ENCODE peak calls at places on chromosome 19, in eight cellular contexts. One of them, this sample, is unnamed.

GRCh38 chr19:19305696-19306095 is 14.6 kb downstream of the SUGP1 start:
- DNase-seq in lower leg skin: no peak
- DNase-seq in fibroblast of the aortic adventitia: no peak
- DNase-seq in astrocyte of the cerebellum: no peak
- DNase-seq in right atrium auricular region: no peak
- DNase-seq in left lung: no peak
- DNase-seq in pancreas: peak
- DNase-seq in colonic mucosa: no peak
- DNase-seq in this sample: no peak

GRCh38 chr19:20039203-20039723 is at the start of gene ZNF682:
- DNase-seq in astrocyte of the cerebellum: peak
- DNase-seq in fibroblast of the aortic adventitia: peak
- DNase-seq in colonic mucosa: peak
- DNase-seq in right atrium auricular region: peak
- DNase-seq in pancreas: peak
- DNase-seq in left lung: peak
- DNase-seq in lower leg skin: peak
- DNase-seq in this sample: peak

GRCh38 chr19:52028780-52029123 is 573 bp upstream of the ZNF614 start:
- DNase-seq in astrocyte of the cerebellum: no peak
- DNase-seq in pancreas: no peak
- DNase-seq in fibroblast of the aortic adventitia: no peak
- DNase-seq in lower leg skin: no peak
- DNase-seq in colonic mucosa: no peak
- DNase-seq in left lung: no peak
- DNase-seq in right atrium auricular region: no peak
- DNase-seq in this sample: no peak

GRCh38 chr19:38395381-38396127 is 7.1 kb downstream of the SPRED3 start:
- DNase-seq in colonic mucosa: no peak
- DNase-seq in pancreas: no peak
- DNase-seq in fibroblast of the aortic adventitia: no peak
- DNase-seq in lower leg skin: no peak
- DNase-seq in left lung: no peak
- DNase-seq in right atrium auricular region: no peak
- DNase-seq in astrocyte of the cerebellum: no peak
- DNase-seq in this sample: no peak

GRCh38 chr19:29381353-29382203 is 144.2 kb upstream of the VSTM2B start:
- DNase-seq in pancreas: no peak
- DNase-seq in lower leg skin: no peak
- DNase-seq in right atrium auricular region: no peak
- DNase-seq in fibroblast of the aortic adventitia: no peak
- DNase-seq in left lung: no peak
- DNase-seq in colonic mucosa: peak
- DNase-seq in astrocyte of the cerebellum: no peak
- DNase-seq in this sample: no peak

GRCh38 chr19:10817291-10818038 is 18.5 kb downstream of the TMED1 start:
- DNase-seq in astrocyte of the cerebellum: peak
- DNase-seq in right atrium auricular region: peak
- DNase-seq in left lung: peak
- DNase-seq in colonic mucosa: peak
- DNase-seq in fibroblast of the aortic adventitia: peak
- DNase-seq in pancreas: peak
- DNase-seq in lower leg skin: peak
- DNase-seq in this sample: peak

GRCh38 chr19:1261512-1261862 is 7.6 kb upstream of the CIRBP start:
- DNase-seq in astrocyte of the cerebellum: no peak
- DNase-seq in right atrium auricular region: no peak
- DNase-seq in left lung: no peak
- DNase-seq in fibroblast of the aortic adventitia: no peak
- DNase-seq in colonic mucosa: no peak
- DNase-seq in pancreas: no peak
- DNase-seq in lower leg skin: no peak
- DNase-seq in this sample: no peak

GRCh38 chr19:40337594-40337993 is 10.6 kb downstream of the C19orf47 start:
- DNase-seq in right atrium auricular region: no peak
- DNase-seq in pancreas: no peak
- DNase-seq in fibroblast of the aortic adventitia: no peak
- DNase-seq in lower leg skin: no peak
- DNase-seq in colonic mucosa: no peak
- DNase-seq in astrocyte of the cerebellum: no peak
- DNase-seq in left lung: no peak
- DNase-seq in this sample: no peak

GRCh38 chr19:51600940-51601575 is 29.1 kb downstream of the SIGLEC5 start:
- DNase-seq in left lung: peak
- DNase-seq in pancreas: peak
- DNase-seq in lower leg skin: no peak
- DNase-seq in colonic mucosa: no peak
- DNase-seq in right atrium auricular region: no peak
- DNase-seq in fibroblast of the aortic adventitia: no peak
- DNase-seq in astrocyte of the cerebellum: no peak
- DNase-seq in this sample: no peak

GRCh38 chr19:38358071-38358470 is 16.3 kb upstream of the PSMD8 start:
- DNase-seq in lower leg skin: no peak
- DNase-seq in colonic mucosa: no peak
- DNase-seq in left lung: no peak
- DNase-seq in fibroblast of the aortic adventitia: no peak
- DNase-seq in pancreas: no peak
- DNase-seq in right atrium auricular region: no peak
- DNase-seq in astrocyte of the cerebellum: no peak
- DNase-seq in this sample: no peak

DNA sequence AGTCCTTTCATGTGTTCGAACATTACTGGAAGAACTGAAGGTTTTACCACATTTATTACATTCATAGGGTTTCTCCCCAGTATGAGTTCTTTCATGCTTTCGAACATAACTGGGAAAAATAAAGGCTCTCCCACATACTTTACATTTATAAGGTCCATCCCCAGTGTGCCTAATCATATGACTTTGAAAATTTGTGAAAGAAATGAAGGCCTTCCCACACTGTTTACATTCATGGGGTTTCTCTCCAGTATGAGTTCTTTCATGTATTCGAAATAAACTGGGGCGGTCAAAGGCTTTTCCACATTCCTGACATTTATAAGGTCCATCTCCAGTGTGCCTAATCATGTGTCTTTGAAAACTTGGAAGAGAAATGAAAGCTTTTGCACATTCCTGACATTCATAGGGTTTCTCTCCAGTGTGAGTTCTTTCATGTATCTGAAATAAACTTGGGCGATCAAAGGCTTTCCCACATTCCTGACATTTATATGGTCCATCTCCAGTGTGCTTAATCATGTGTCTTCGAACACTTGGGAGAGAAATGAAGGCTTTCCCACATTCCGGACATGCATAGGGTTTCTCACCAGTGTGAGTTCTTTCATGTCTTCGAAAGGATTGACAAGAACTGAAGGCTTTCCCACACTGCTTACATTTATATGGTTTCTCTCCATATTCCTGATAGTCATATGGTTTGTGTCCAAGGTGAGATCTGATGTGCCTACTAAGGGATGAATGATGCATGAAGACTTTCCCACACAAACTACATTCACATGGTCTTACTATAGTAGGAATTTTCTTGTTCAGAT is 24.0 kb downstream of the ZNF564 start:
- DNase-seq in pancreas: no peak
- DNase-seq in lower leg skin: no peak
- DNase-seq in right atrium auricular region: no peak
- DNase-seq in left lung: no peak
- DNase-seq in colonic mucosa: no peak
- DNase-seq in astrocyte of the cerebellum: no peak
- DNase-seq in fibroblast of the aortic adventitia: peak
- DNase-seq in this sample: no peak
- H3K4me3 ChIP-seq in pancreas: no peak
- H3K4me3 ChIP-seq in lower leg skin: no peak
- H3K4me3 ChIP-seq in right atrium auricular region: no peak
- H3K4me3 ChIP-seq in left lung: no peak
- H3K4me3 ChIP-seq in colonic mucosa: no peak
- H3K4me3 ChIP-seq in astrocyte of the cerebellum: no peak
- H3K4me3 ChIP-seq in fibroblast of the aortic adventitia: no peak
- H3K4me3 ChIP-seq in this sample: no peak

GRCh38 chr19:30602661-30603322 is 230.6 kb downstream of the ZNF536 start:
- DNase-seq in pancreas: no peak
- DNase-seq in fibroblast of the aortic adventitia: no peak
- DNase-seq in left lung: no peak
- DNase-seq in lower leg skin: no peak
- DNase-seq in colonic mucosa: no peak
- DNase-seq in astrocyte of the cerebellum: no peak
- DNase-seq in right atrium auricular region: peak
- DNase-seq in this sample: no peak
- TF ChIP-seq CTCF in pancreas: no peak
- TF ChIP-seq CTCF in fibroblast of the aortic adventitia: no peak
- TF ChIP-seq CTCF in left lung: no peak
- TF ChIP-seq CTCF in lower leg skin: no peak
- TF ChIP-seq CTCF in colonic mucosa: no peak
- TF ChIP-seq CTCF in astrocyte of the cerebellum: no peak
- TF ChIP-seq CTCF in right atrium auricular region: no peak
- TF ChIP-seq CTCF in this sample: no peak

GRCh38 chr19:4694211-4694987 is 24.3 kb upstream of the MYDGF start:
- DNase-seq in fibroblast of the aortic adventitia: peak
- DNase-seq in lower leg skin: peak
- DNase-seq in left lung: peak
- DNase-seq in astrocyte of the cerebellum: peak
- DNase-seq in pancreas: no peak
- DNase-seq in colonic mucosa: no peak
- DNase-seq in right atrium auricular region: peak
- DNase-seq in this sample: peak

GRCh38 chr19:4695224-4695731 is 25.1 kb upstream of the MYDGF start:
- DNase-seq in colonic mucosa: no peak
- DNase-seq in pancreas: peak
- DNase-seq in fibroblast of the aortic adventitia: no peak
- DNase-seq in lower leg skin: no peak
- DNase-seq in astrocyte of the cerebellum: no peak
- DNase-seq in left lung: no peak
- DNase-seq in right atrium auricular region: no peak
- DNase-seq in this sample: no peak

GRCh38 chr19:4693078-4693350 is 22.9 kb upstream of the MYDGF start:
- DNase-seq in left lung: no peak
- DNase-seq in astrocyte of the cerebellum: no peak
- DNase-seq in lower leg skin: no peak
- DNase-seq in pancreas: no peak
- DNase-seq in colonic mucosa: no peak
- DNase-seq in right atrium auricular region: no peak
- DNase-seq in fibroblast of the aortic adventitia: no peak
- DNase-seq in this sample: no peak

GRCh38 chr19:4692275-4693077 is 22.3 kb upstream of the MYDGF start:
- DNase-seq in right atrium auricular region: no peak
- DNase-seq in lower leg skin: no peak
- DNase-seq in astrocyte of the cerebellum: no peak
- DNase-seq in fibroblast of the aortic adventitia: no peak
- DNase-seq in pancreas: peak
- DNase-seq in colonic mucosa: no peak
- DNase-seq in left lung: no peak
- DNase-seq in this sample: no peak

DNA sequence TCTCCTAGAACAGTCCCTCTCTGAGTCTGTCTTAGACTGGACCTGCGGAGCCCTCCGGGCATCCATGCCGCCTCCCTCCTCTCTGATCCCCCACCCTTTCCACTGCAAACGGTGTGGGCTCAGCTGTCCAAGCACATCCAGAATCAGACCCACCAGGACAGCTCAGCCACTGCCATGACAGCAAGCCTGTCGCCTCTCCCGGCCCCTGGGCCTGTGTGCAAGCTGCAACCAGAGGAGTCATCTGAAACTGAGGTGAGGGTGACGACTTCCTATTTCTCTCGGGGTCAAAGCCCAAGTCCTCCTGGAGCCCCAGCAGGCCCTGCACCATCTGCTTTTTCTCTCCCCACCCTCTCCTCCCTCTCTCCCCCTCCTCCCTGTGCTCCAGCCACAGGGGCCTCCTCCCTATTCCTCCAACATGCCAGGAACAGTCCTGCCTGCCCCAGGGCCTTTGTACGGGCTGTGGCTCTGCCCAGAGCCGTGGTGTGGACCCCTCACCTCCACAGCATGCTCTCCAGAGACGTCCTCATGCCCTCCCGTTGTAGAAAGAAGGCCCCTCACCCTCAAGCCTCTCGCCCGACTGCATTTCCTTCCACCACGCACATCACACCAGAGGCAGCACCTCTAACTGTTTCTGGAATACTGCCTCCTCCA is 23.5 kb upstream of the MYDGF start:
- DNase-seq in colonic mucosa: no peak
- DNase-seq in pancreas: peak
- DNase-seq in fibroblast of the aortic adventitia: no peak
- DNase-seq in astrocyte of the cerebellum: no peak
- DNase-seq in lower leg skin: no peak
- DNase-seq in right atrium auricular region: no peak
- DNase-seq in left lung: no peak
- DNase-seq in this sample: no peak
- H3K4me3 ChIP-seq in colonic mucosa: no peak
- H3K4me3 ChIP-seq in pancreas: no peak
- H3K4me3 ChIP-seq in fibroblast of the aortic adventitia: no peak
- H3K4me3 ChIP-seq in astrocyte of the cerebellum: no peak
- H3K4me3 ChIP-seq in lower leg skin: no peak
- H3K4me3 ChIP-seq in right atrium auricular region: no peak
- H3K4me3 ChIP-seq in left lung: no peak
- H3K4me3 ChIP-seq in this sample: no peak

DNA sequence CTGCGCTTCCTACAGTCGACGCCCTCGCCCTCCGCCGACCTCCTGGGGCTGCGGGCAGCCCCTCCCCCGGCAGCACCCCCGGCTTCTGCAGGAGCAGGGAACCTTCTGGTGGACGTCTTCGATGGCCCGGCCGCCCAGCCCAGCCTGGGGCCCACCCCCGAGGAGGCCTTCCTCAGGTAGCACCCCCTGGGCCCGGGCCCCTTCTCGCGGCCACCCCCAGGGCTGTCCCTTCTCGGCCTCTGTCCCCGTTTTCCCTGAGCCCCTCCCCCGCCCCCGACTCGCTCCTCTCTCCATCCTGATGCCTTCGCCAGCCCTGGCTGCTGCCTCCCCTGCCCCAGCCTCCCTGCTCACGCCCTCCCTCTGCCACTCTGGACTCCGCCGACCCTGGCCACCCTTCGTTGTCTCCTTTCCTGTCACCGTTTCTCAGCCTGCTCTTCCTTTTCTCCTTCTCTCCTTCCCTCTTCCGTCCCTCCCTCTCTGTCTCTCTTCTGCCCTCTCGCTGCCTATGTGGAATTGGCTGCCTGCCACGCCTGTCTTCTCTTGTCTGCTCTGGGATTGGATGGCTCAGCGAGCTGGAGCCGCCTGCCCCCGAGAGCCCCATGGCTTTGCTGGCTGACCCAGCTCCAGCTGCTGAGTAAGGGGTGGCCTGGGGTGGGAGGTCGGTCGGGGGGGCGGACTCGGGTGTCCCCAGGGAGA is 11.0 kb downstream of the FUZ start:
- DNase-seq in astrocyte of the cerebellum: peak
- DNase-seq in left lung: peak
- DNase-seq in fibroblast of the aortic adventitia: peak
- DNase-seq in lower leg skin: peak
- DNase-seq in right atrium auricular region: peak
- DNase-seq in colonic mucosa: peak
- DNase-seq in pancreas: peak
- DNase-seq in this sample: peak
- TF ChIP-seq CTCF in astrocyte of the cerebellum: peak
- TF ChIP-seq CTCF in left lung: no peak
- TF ChIP-seq CTCF in fibroblast of the aortic adventitia: peak
- TF ChIP-seq CTCF in lower leg skin: no peak
- TF ChIP-seq CTCF in right atrium auricular region: peak
- TF ChIP-seq CTCF in colonic mucosa: no peak
- TF ChIP-seq CTCF in pancreas: no peak
- TF ChIP-seq CTCF in this sample: peak

This sample was measured in foreskin fibroblast.